ENCODE peak calls at places on chromosomes 1 and 21, in ten cellular contexts. E is fibroblast of villous mesenchyme, L is left ventricle myocardium inferior, W is GM12864, P is kidney epithelial cell, B is fibroblast of lung, T is retinal pigment epithelial cell, S is lung, I is bronchial epithelial cell, Y is HFF-Myc. M is an unnamed sample.

GRCh38 chr1:63758805-63759204 is 15.0 kb upstream of the ROR1 start:
- DNase-seq in E (no peak), L (no peak), W (no peak), P (no peak), B (no peak), T (no peak), S (no peak), I (no peak), Y (no peak), M (no peak)

GRCh38 chr1:6280761-6281451 is 20.0 kb upstream of the GPR153 start:
- DNase-seq in E (peak; percentile 60), L (no peak), W (no peak), P (no peak), B (no peak), T (no peak), S (peak; percentile 41), I (no peak), Y (no peak), M (no peak)

GRCh38 chr1:166159656-166160055 is 7.1 kb downstream of the FAM78B start:
- DNase-seq in E (no peak), L (no peak), W (no peak), P (no peak), B (no peak), T (no peak), S (no peak), I (no peak), Y (no peak), M (no peak)

GRCh38 chr1:8363764-8364301 is 45.9 kb downstream of the SLC45A1 start:
- DNase-seq in E (no peak), L (no peak), W (no peak), P (no peak), B (no peak), T (no peak), S (no peak), I (no peak), Y (no peak), M (no peak)

GRCh38 chr1:224736619-224737352 is 120.7 kb downstream of the CNIH3 start:
- DNase-seq in E (peak; percentile 45), L (peak; percentile 28), W (peak; percentile 50), P (no peak), B (peak; percentile 63), T (no peak), S (no peak), I (peak; percentile 18), Y (no peak), M (peak; percentile 67)

GRCh38 chr1:51558375-51558924 is 39.4 kb upstream of the EPS15 start:
- DNase-seq in E (peak; percentile 49), L (no peak), W (no peak), P (peak; percentile 34), B (peak; percentile 78), T (peak; percentile 56), S (no peak), I (peak; percentile 90), Y (peak; percentile 17), M (peak; percentile 59)

GRCh38 chr1:204426035-204426436 is 14.4 kb upstream of the PPP1R15B start:
- DNase-seq in E (peak; percentile 76), L (no peak), W (no peak), P (peak; percentile 58), B (peak; percentile 82), T (no peak), S (no peak), I (peak; percentile 91), Y (no peak), M (peak; percentile 63)

GRCh38 chr1:23914921-23915320 is 1.8 kb upstream of the CNR2 start:
- DNase-seq in E (no peak), L (no peak), W (no peak), P (no peak), B (no peak), T (no peak), S (no peak), I (no peak), Y (no peak), M (no peak)

GRCh38 chr1:6907676-6908434 is 122.6 kb downstream of the CAMTA1 start:
- DNase-seq in E (no peak), L (no peak), W (no peak), P (no peak), B (no peak), T (no peak), S (no peak), I (no peak), Y (no peak), M (no peak)

GRCh38 chr1:59856725-59857338 is 42.1 kb downstream of the HOOK1 start:
- DNase-seq in E (no peak), L (no peak), W (no peak), P (no peak), B (no peak), T (no peak), S (no peak), I (peak; percentile 72), Y (no peak), M (no peak)

GRCh38 chr1:185598326-185598725 is 135.9 kb upstream of the HMCN1 start:
- DNase-seq in E (no peak), L (no peak), W (no peak), P (no peak), B (no peak), T (no peak), S (no peak), I (no peak), Y (no peak), M (no peak)

GRCh38 chr1:225843426-225843795 is 33.5 kb downstream of the EPHX1 start:
- DNase-seq in E (no peak), L (no peak), W (no peak), P (no peak), B (no peak), T (no peak), S (no peak), I (no peak), Y (no peak), M (no peak)

GRCh38 chr1:3481046-3481445 is 26.6 kb downstream of the ARHGEF16 start:
- DNase-seq in E (no peak), L (no peak), W (no peak), P (no peak), B (no peak), T (no peak), S (no peak), I (no peak), Y (no peak), M (no peak)

GRCh38 chr1:226748306-226748705 is 9.2 kb upstream of the ITPKB start:
- DNase-seq in E (no peak), L (no peak), W (no peak), P (no peak), B (no peak), T (no peak), S (no peak), I (no peak), Y (no peak), M (no peak)

GRCh38 chr1:15399710-15400109 is 10.0 kb upstream of the EFHD2 start:
- DNase-seq in E (no peak), L (no peak), W (no peak), P (no peak), B (no peak), T (no peak), S (no peak), I (no peak), Y (no peak), M (no peak)

GRCh38 chr1:50959303-50959912 is 659 bp downstream of the FAF1 start:
- DNase-seq in E (peak; percentile 33), L (no peak), W (no peak), P (no peak), B (peak; percentile 53), T (no peak), S (peak; percentile 31), I (peak; percentile 46), Y (no peak), M (peak; percentile 54)

GRCh38 chr1:57770772-57771171 is 346.9 kb upstream of the DAB1 start:
- DNase-seq in E (no peak), L (no peak), W (no peak), P (no peak), B (peak; percentile 1), T (no peak), S (no peak), I (peak; percentile 27), Y (no peak), M (no peak)

GRCh38 chr1:184156521-184157395 is 105.2 kb downstream of the TSEN15 start:
- DNase-seq in E (no peak), L (no peak), W (no peak), P (no peak), B (peak; percentile 29), T (no peak), S (no peak), I (peak; percentile 18), Y (no peak), M (no peak)

GRCh38 chr1:179083533-179083932 is 1.7 kb downstream of the TOR3A start:
- DNase-seq in E (no peak), L (no peak), W (peak; percentile 78), P (no peak), B (no peak), T (no peak), S (no peak), I (no peak), Y (no peak), M (no peak)

GRCh38 chr1:11806307-11806936 is 431 bp downstream of the CLCN6 start:
- DNase-seq in E (peak; percentile 36), L (no peak), W (no peak), P (no peak), B (peak; percentile 24), T (no peak), S (no peak), I (peak; percentile 37), Y (no peak), M (peak; percentile 57)

GRCh38 chr1:13823126-13823880 is 123.3 kb downstream of the PRDM2 start:
- DNase-seq in E (no peak), L (no peak), W (no peak), P (no peak), B (no peak), T (no peak), S (no peak), I (no peak), Y (no peak), M (no peak)

GRCh38 chr1:100387644-100388350 is 35.5 kb downstream of the CDC14A start:
- DNase-seq in E (peak; percentile 65), L (no peak), W (no peak), P (no peak), B (peak; percentile 38), T (no peak), S (no peak), I (peak; percentile 45), Y (no peak), M (no peak)
- H3K4me3 ChIP-seq in E (no peak overlapping the region), L (peak overlapping the region; percentile 29), W (no peak overlapping the region), P (no peak overlapping the region), B (peak overlapping the region; percentile 21), T (no peak overlapping the region), S (no peak overlapping the region), I (no peak overlapping the region), Y (no peak overlapping the region), M (no peak overlapping the region)

GRCh38 chr1:158496379-158496778 is 24.4 kb downstream of the OR10R2 start:
- DNase-seq in E (no peak), L (no peak), W (no peak), P (no peak), B (no peak), T (no peak), S (no peak), I (peak; percentile 32), Y (no peak), M (no peak)
- TF ChIP-seq CTCF in E (peak; percentile 14), L (peak; percentile 27), W (peak; percentile 3), P (peak; percentile 15), B (no peak), T (no peak), S (no peak), I (no peak), Y (no peak), M (peak; percentile 12)

GRCh38 chr21:29174607-29175013 is 44.2 kb downstream of the MAP3K7CL start:
- DNase-seq in E (no peak), L (no peak), W (no peak), P (no peak), B (no peak), T (no peak), S (no peak), I (no peak), Y (no peak), M (no peak)
- H3K4me3 ChIP-seq in E (no peak overlapping the region), L (no peak overlapping the region), W (no peak overlapping the region), P (no peak overlapping the region), B (no peak overlapping the region), T (no peak overlapping the region), S (no peak overlapping the region), I (no peak overlapping the region), Y (no peak overlapping the region), M (no peak overlapping the region)

GRCh38 chr1:85661767-85662166 is 46.5 kb downstream of the ZNHIT6 start:
- DNase-seq in E (no peak), L (no peak), W (no peak), P (no peak), B (no peak), T (no peak), S (no peak), I (no peak), Y (no peak), M (no peak)
- TF ChIP-seq CTCF in E (no peak), L (no peak), W (no peak), P (no peak), B (no peak), T (no peak), S (no peak), I (no peak), Y (no peak), M (no peak)